ENCODE peak calls at places on chromosomes 1 and 21, in five cellular contexts. One of them, this sample, is unnamed.

GRCh38 chr21:33496345-33496744 is 4.8 kb upstream of the DNAJC28 start:
- DNase-seq in HepG2: no peak
- DNase-seq in K562: no peak
- DNase-seq in SK-N-SH: no peak
- DNase-seq in IMR-90: no peak
- DNase-seq in this sample: no peak

GRCh38 chr1:189775343-189775742 is 702.3 kb downstream of the BRINP3 start:
- DNase-seq in SK-N-SH: no peak
- DNase-seq in K562: no peak
- DNase-seq in IMR-90: peak
- DNase-seq in HepG2: peak
- DNase-seq in this sample: no peak

GRCh38 chr1:231180034-231180433 is 18.2 kb downstream of the TRIM67 start:
- DNase-seq in SK-N-SH: no peak
- DNase-seq in HepG2: no peak
- DNase-seq in K562: no peak
- DNase-seq in IMR-90: no peak
- DNase-seq in this sample: no peak

GRCh38 chr1:223815865-223816264 is 29.9 kb downstream of the TP53BP2 start:
- DNase-seq in K562: no peak
- DNase-seq in SK-N-SH: no peak
- DNase-seq in HepG2: no peak
- DNase-seq in IMR-90: peak
- DNase-seq in this sample: no peak

GRCh38 chr1:182841368-182841988 is 2.3 kb downstream of the DHX9 start:
- DNase-seq in K562: no peak
- DNase-seq in IMR-90: peak
- DNase-seq in HepG2: peak
- DNase-seq in SK-N-SH: peak
- DNase-seq in this sample: no peak

GRCh38 chr1:99737016-99737415 is 29.4 kb downstream of the FRRS1 start:
- DNase-seq in IMR-90: peak
- DNase-seq in SK-N-SH: peak
- DNase-seq in K562: peak
- DNase-seq in HepG2: peak
- DNase-seq in this sample: no peak

GRCh38 chr1:191707288-191707687 is 451.0 kb upstream of the RGS18 start:
- DNase-seq in K562: no peak
- DNase-seq in HepG2: no peak
- DNase-seq in SK-N-SH: no peak
- DNase-seq in IMR-90: peak
- DNase-seq in this sample: no peak

GRCh38 chr1:40784141-40784770 is 669 bp downstream of the KCNQ4 start:
- DNase-seq in HepG2: no peak
- DNase-seq in IMR-90: no peak
- DNase-seq in K562: peak
- DNase-seq in SK-N-SH: peak
- DNase-seq in this sample: no peak

GRCh38 chr1:21573475-21573874 is 64.3 kb downstream of the ALPL start:
- DNase-seq in HepG2: no peak
- DNase-seq in K562: no peak
- DNase-seq in SK-N-SH: no peak
- DNase-seq in IMR-90: no peak
- DNase-seq in this sample: no peak

GRCh38 chr1:94438692-94439276 is 20.6 kb downstream of the ABCD3 start:
- DNase-seq in HepG2: peak
- DNase-seq in K562: no peak
- DNase-seq in IMR-90: peak
- DNase-seq in SK-N-SH: no peak
- DNase-seq in this sample: no peak

DNA sequence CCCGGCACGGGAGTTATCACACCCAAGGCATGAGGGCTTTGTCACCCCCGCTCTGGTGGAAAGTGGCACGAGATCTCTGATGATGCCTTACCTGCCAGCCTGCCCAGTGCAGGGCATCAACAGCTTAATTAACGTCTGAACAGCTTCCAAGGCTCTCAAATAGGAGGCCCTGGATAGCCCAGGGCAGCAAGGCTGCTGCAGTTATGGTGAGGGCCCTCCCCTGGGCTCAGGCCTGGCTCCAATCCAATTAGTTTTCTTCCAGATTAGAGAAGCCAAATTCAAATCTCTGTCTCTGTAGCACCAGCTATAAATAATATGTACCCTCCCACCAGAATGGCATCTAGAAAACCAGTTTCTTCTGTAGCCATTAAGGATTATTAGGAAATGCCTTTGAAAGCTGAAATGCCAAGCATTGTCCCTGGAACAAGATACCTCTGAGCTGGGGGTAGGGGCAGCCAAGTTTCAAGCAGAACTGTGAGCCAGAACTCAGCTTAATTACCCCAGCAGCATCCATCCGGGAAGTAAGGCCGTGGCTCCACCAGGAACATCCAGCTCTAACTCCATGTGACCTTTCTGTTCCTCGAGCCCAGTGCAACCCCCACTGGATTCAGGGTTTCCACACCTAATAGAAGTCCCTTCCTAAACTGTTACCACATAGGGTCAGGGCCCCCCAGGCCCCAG is 12.5 kb downstream of the QSOX1 start:
- DNase-seq in K562: no peak
- DNase-seq in HepG2: no peak
- DNase-seq in IMR-90: no peak
- DNase-seq in SK-N-SH: peak
- DNase-seq in this sample: no peak
- TF ChIP-seq MXI1 in K562: no peak
- TF ChIP-seq MXI1 in HepG2: no peak
- TF ChIP-seq MXI1 in IMR-90: no peak
- TF ChIP-seq MXI1 in SK-N-SH: no peak
- TF ChIP-seq MXI1 in this sample: no peak

DNA sequence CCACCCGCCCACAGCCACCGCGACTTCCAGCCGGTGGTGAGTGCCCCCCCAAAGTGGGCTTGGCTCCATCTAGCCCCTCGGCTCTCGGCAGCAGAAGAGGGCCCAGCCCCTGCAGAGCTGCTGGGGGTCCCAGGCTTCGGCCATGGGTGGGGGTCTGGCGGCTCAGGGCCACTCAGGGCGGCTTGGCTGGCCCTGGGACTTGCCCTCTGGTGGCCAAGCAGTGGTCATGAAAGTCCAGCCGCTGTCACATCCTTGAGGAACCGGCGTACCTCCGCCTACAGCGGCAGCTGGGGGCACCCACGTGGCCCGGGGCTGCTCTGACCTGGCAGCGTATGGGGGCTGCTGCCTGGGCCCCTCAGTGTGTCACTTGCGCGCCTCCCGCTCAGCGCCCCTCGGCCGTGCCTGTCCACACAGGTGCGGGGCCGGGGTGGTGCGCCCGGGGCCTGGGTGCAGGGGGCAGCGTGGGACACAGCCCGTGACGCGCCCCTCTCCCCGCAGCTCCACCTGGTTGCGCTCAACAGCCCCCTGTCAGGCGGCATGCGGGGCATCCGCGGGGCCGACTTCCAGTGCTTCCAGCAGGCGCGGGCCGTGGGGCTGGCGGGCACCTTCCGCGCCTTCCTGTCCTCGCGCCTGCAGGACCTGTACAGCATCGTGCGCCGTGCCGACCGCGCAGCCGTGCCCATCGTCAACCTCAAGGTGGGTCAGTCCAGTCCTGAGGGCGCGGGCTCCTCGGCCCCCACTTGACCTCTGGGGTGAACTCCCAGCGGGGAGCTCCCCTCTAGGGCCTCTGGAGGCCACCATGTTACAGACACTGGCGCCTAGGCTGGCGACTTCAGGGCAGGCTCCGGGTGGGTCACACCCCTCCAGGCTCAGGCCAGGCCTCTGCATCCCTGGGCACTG is 32.4 kb downstream of the SLC19A1 start:
- DNase-seq in HepG2: no peak
- DNase-seq in IMR-90: no peak
- DNase-seq in SK-N-SH: peak
- DNase-seq in K562: peak
- DNase-seq in this sample: no peak
- TF ChIP-seq MXI1 in HepG2: no peak
- TF ChIP-seq MXI1 in IMR-90: no peak
- TF ChIP-seq MXI1 in SK-N-SH: no peak
- TF ChIP-seq MXI1 in K562: no peak
- TF ChIP-seq MXI1 in this sample: no peak

GRCh38 chr1:82487778-82488177 is 687.0 kb downstream of the ADGRL2 start:
- DNase-seq in HepG2: no peak
- DNase-seq in SK-N-SH: no peak
- DNase-seq in K562: no peak
- DNase-seq in IMR-90: no peak
- DNase-seq in this sample: no peak

GRCh38 chr1:82494117-82494516 is 693.4 kb downstream of the ADGRL2 start:
- DNase-seq in HepG2: no peak
- DNase-seq in SK-N-SH: no peak
- DNase-seq in K562: no peak
- DNase-seq in IMR-90: no peak
- DNase-seq in this sample: no peak

GRCh38 chr1:82486969-82487368 is 686.2 kb downstream of the ADGRL2 start:
- DNase-seq in IMR-90: no peak
- DNase-seq in K562: no peak
- DNase-seq in HepG2: no peak
- DNase-seq in SK-N-SH: no peak
- DNase-seq in this sample: no peak

GRCh38 chr1:82491301-82491986 is 690.7 kb downstream of the ADGRL2 start:
- DNase-seq in K562: no peak
- DNase-seq in HepG2: no peak
- DNase-seq in SK-N-SH: no peak
- DNase-seq in IMR-90: no peak
- DNase-seq in this sample: no peak

DNA sequence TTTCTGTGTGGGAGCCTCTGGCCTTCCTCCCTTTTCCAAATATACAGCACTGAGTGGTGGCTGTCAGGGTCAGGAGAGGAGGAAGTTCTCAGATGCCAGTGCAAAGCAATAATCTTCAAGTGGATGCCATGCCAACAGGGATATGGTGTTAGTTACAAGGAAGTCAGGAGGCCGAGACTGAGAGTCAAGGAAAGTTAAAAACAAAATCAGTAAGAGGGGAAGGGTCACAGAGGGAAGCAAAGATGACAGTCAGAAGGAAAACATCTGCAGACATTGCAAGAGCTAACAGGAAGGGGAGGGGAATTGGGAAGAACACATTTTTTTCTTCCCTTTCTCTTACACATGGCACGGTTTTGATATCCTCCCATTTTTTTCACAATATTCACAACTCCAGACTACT is 691.4 kb downstream of the ADGRL2 start:
- DNase-seq in HepG2: no peak
- DNase-seq in SK-N-SH: no peak
- DNase-seq in K562: no peak
- DNase-seq in IMR-90: no peak
- DNase-seq in this sample: no peak
- TF ChIP-seq MXI1 in HepG2: no peak
- TF ChIP-seq MXI1 in SK-N-SH: no peak
- TF ChIP-seq MXI1 in K562: no peak
- TF ChIP-seq MXI1 in IMR-90: no peak
- TF ChIP-seq MXI1 in this sample: no peak

GRCh38 chr1:236561976-236562375 is 38.2 kb downstream of the LGALS8 start:
- DNase-seq in K562: no peak
- DNase-seq in HepG2: no peak
- DNase-seq in SK-N-SH: peak
- DNase-seq in IMR-90: no peak
- DNase-seq in this sample: no peak

GRCh38 chr1:236568285-236568894 is 35.9 kb downstream of the HEATR1 start:
- DNase-seq in SK-N-SH: no peak
- DNase-seq in K562: no peak
- DNase-seq in HepG2: no peak
- DNase-seq in IMR-90: peak
- DNase-seq in this sample: no peak

GRCh38 chr1:236560213-236560771 is 36.5 kb downstream of the LGALS8 start:
- DNase-seq in K562: no peak
- DNase-seq in HepG2: no peak
- DNase-seq in IMR-90: no peak
- DNase-seq in SK-N-SH: no peak
- DNase-seq in this sample: no peak

GRCh38 chr1:236565530-236565929 is 38.8 kb downstream of the HEATR1 start:
- DNase-seq in IMR-90: no peak
- DNase-seq in SK-N-SH: no peak
- DNase-seq in K562: no peak
- DNase-seq in HepG2: no peak
- DNase-seq in this sample: no peak
- TF ChIP-seq MXI1 in IMR-90: no peak
- TF ChIP-seq MXI1 in SK-N-SH: no peak
- TF ChIP-seq MXI1 in K562: no peak
- TF ChIP-seq MXI1 in HepG2: no peak
- TF ChIP-seq MXI1 in this sample: no peak

DNA sequence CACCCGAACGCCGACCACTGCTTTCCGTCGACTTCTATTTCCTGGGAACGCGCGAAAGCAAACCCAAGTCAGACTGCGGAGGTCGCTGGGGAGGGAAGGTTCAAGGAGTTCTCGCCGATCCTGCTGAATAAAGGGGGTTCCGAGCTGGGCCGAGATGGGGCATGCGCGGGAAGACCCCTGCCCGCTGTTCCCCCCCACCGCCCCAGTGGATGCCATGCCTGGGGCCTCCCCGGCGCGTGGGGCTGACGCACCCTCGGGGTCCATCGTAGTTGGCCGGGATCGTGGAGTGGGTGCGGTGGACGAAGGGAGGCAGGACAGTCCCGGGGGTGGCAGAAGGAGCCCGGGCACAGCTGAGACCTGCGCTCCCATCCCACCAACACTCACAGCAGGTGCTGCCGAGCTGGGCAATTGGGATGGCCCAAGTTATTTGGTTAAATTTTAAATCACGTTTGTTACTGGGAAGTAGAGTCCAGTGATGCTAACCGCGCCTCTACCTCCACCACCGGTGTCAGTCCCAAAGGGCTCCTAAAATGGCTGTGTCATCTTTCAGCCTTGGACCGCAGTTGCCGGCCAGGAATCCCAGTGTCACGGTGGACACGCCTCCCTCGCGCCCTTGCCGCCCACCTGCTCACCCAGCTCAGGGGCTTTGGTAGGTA is 745 bp downstream of the MX1 start:
- DNase-seq in SK-N-SH: peak
- DNase-seq in K562: no peak
- DNase-seq in HepG2: no peak
- DNase-seq in IMR-90: no peak
- DNase-seq in this sample: no peak
- TF ChIP-seq MXI1 in SK-N-SH: no peak
- TF ChIP-seq MXI1 in K562: no peak
- TF ChIP-seq MXI1 in HepG2: no peak
- TF ChIP-seq MXI1 in IMR-90: no peak
- TF ChIP-seq MXI1 in this sample: no peak

This sample was measured in GM12878.